ENCODE peak calls at places on chromosomes 5 and 9, in five cellular contexts. O is HuH-7.5, H is HCEC 1CT, J is fibroblast of the conjunctiva, Z is GM19239. V is an unnamed sample.

GRCh38 chr5:132873119-132873929 is at the start of gene LEAP2:
- DNase-seq in O (no peak), H (no peak), J (no peak), Z (no peak), V (peak)

GRCh38 chr5:95615164-95615467 is 4.8 kb upstream of the GPR150 start:
- DNase-seq in O (no peak), H (no peak), J (no peak), Z (no peak), V (no peak)

GRCh38 chr5:37086466-37087178 is 162.6 kb downstream of the CPLANE1 start:
- DNase-seq in O (no peak), H (peak), J (peak), Z (no peak), V (peak)

GRCh38 chr5:61275841-61276240 is 56.2 kb upstream of the ZSWIM6 start:
- DNase-seq in O (no peak), H (peak), J (peak), Z (no peak), V (no peak)

GRCh38 chr9:98215821-98216220 is 23.4 kb upstream of the CORO2A start:
- DNase-seq in O (no peak), H (no peak), J (no peak), Z (no peak), V (no peak)

GRCh38 chr5:145473032-145473642 is 362.0 kb downstream of the PRELID2 start:
- DNase-seq in O (no peak), H (no peak), J (no peak), Z (no peak), V (no peak)

GRCh38 chr9:119268985-119269384 is 100.2 kb downstream of the BRINP1 start:
- DNase-seq in O (no peak), H (no peak), J (no peak), Z (no peak), V (no peak)

GRCh38 chr5:56200856-56201638 is 32.1 kb downstream of the ANKRD55 start:
- DNase-seq in O (peak), H (peak), J (peak), Z (peak), V (peak)

GRCh38 chr9:6827370-6827949 is 69.7 kb downstream of the KDM4C start:
- DNase-seq in O (peak), H (peak), J (peak), Z (peak), V (peak)

GRCh38 chr9:127955294-127956015 is 17.8 kb upstream of the DPM2 start:
- DNase-seq in O (peak), H (no peak), J (no peak), Z (peak), V (peak)

GRCh38 chr5:150589791-150590601 is 50.5 kb upstream of the SYNPO start:
- DNase-seq in O (no peak), H (peak), J (peak), Z (no peak), V (peak)

GRCh38 chr9:94639045-94639995 is at the start of gene FBP1:
- DNase-seq in O (no peak), H (no peak), J (no peak), Z (peak), V (peak)

GRCh38 chr5:90793183-90793582 is 234.6 kb downstream of the ADGRV1 start:
- DNase-seq in O (no peak), H (peak), J (no peak), Z (no peak), V (no peak)

GRCh38 chr9:32554107-32554506 is 1.7 kb upstream of the TOPORS start:
- DNase-seq in O (no peak), H (no peak), J (no peak), Z (no peak), V (no peak)

GRCh38 chr9:107750741-107751521 is 261.4 kb upstream of the KLF4 start:
- DNase-seq in O (no peak), H (peak), J (peak), Z (no peak), V (no peak)

GRCh38 chr9:114086009-114086408 is 7.9 kb upstream of the AMBP start:
- DNase-seq in O (no peak), H (no peak), J (no peak), Z (no peak), V (peak)

GRCh38 chr9:110157812-110158629 is 49.9 kb downstream of the C9orf152 start:
- DNase-seq in O (no peak), H (no peak), J (no peak), Z (no peak), V (no peak)

GRCh38 chr9:5112646-5113045 is 72.8 kb downstream of the INSL6 start:
- DNase-seq in O (no peak), H (no peak), J (no peak), Z (no peak), V (no peak)

GRCh38 chr5:153748823-153749222 is 258.4 kb downstream of the GRIA1 start:
- DNase-seq in O (no peak), H (no peak), J (no peak), Z (no peak), V (no peak)

GRCh38 chr5:56270058-56270457 is 36.9 kb upstream of the ANKRD55 start:
- DNase-seq in O (no peak), H (no peak), J (no peak), Z (no peak), V (peak)

GRCh38 chr5:177552839-177553455 is 1.4 kb downstream of the FAM193B start:
- DNase-seq in O (no peak), H (peak), J (no peak), Z (no peak), V (no peak)

GRCh38 chr5:59785701-59786100 is 107.8 kb downstream of the PDE4D start:
- DNase-seq in O (no peak), H (no peak), J (no peak), Z (no peak), V (no peak)

GRCh38 chr9:126122901-126123616 is 203.6 kb upstream of the MVB12B start:
- DNase-seq in O (no peak), H (no peak), J (no peak), Z (no peak), V (no peak)